ENCODE peak calls at places on chromosomes 16 and 17, in eight cellular contexts. One of them, this sample, is unnamed.

GRCh38 chr17:7330099-7331015 is 1.2 kb upstream of the NEURL4 start:
- DNase-seq in AG04449: no peak
- DNase-seq in AG10803: peak; percentile 67
- DNase-seq in A549: peak; percentile 100
- DNase-seq in hepatic stellate cell: peak; percentile 97
- DNase-seq in adipocyte: peak; percentile 88
- DNase-seq in tibial nerve: peak; percentile 54
- DNase-seq in WERI-Rb-1: peak; percentile 87
- DNase-seq in this sample: no peak

GRCh38 chr16:68086860-68087268 is 1.7 kb downstream of the NFATC3 start:
- DNase-seq in tibial nerve: no peak
- DNase-seq in WERI-Rb-1: no peak
- DNase-seq in A549: no peak
- DNase-seq in hepatic stellate cell: no peak
- DNase-seq in AG10803: no peak
- DNase-seq in adipocyte: no peak
- DNase-seq in AG04449: no peak
- DNase-seq in this sample: no peak

GRCh38 chr16:11742041-11742535 is 569 bp downstream of the TXNDC11 start:
- DNase-seq in hepatic stellate cell: peak; percentile 20
- DNase-seq in tibial nerve: peak; percentile 15
- DNase-seq in AG10803: no peak
- DNase-seq in AG04449: no peak
- DNase-seq in A549: peak; percentile 25
- DNase-seq in adipocyte: no peak
- DNase-seq in WERI-Rb-1: peak; percentile 25
- DNase-seq in this sample: no peak

GRCh38 chr17:50559674-50560184 is 786 bp upstream of the CACNA1G start:
- DNase-seq in adipocyte: peak; percentile 77
- DNase-seq in AG10803: peak; percentile 43
- DNase-seq in hepatic stellate cell: no peak
- DNase-seq in tibial nerve: no peak
- DNase-seq in AG04449: no peak
- DNase-seq in A549: peak; percentile 95
- DNase-seq in WERI-Rb-1: peak; percentile 99
- DNase-seq in this sample: peak; percentile 38

GRCh38 chr16:3036726-3037315 is at the start of gene BICDL2:
- DNase-seq in hepatic stellate cell: no peak
- DNase-seq in AG04449: no peak
- DNase-seq in adipocyte: no peak
- DNase-seq in A549: no peak
- DNase-seq in WERI-Rb-1: no peak
- DNase-seq in tibial nerve: no peak
- DNase-seq in AG10803: no peak
- DNase-seq in this sample: no peak

GRCh38 chr16:27367463-27368357 is 34.3 kb upstream of the IL21R start:
- DNase-seq in adipocyte: peak; percentile 78
- DNase-seq in A549: peak; percentile 87
- DNase-seq in AG04449: no peak
- DNase-seq in hepatic stellate cell: peak; percentile 93
- DNase-seq in AG10803: peak; percentile 71
- DNase-seq in tibial nerve: peak; percentile 53
- DNase-seq in WERI-Rb-1: peak; percentile 85
- DNase-seq in this sample: peak; percentile 53

GRCh38 chr17:35713069-35713728 is 18.2 kb upstream of the RASL10B start:
- DNase-seq in tibial nerve: no peak
- DNase-seq in WERI-Rb-1: peak; percentile 76
- DNase-seq in A549: no peak
- DNase-seq in adipocyte: peak; percentile 80
- DNase-seq in AG10803: peak; percentile 97
- DNase-seq in AG04449: peak; percentile 90
- DNase-seq in hepatic stellate cell: peak; percentile 63
- DNase-seq in this sample: peak; percentile 62

GRCh38 chr16:81136331-81137011 is 40.3 kb upstream of the GCSH start:
- DNase-seq in AG04449: no peak
- DNase-seq in AG10803: no peak
- DNase-seq in tibial nerve: no peak
- DNase-seq in WERI-Rb-1: no peak
- DNase-seq in adipocyte: no peak
- DNase-seq in A549: no peak
- DNase-seq in hepatic stellate cell: no peak
- DNase-seq in this sample: no peak

GRCh38 chr17:61904094-61904710 is 23.6 kb downstream of the INTS2 start:
- DNase-seq in hepatic stellate cell: peak; percentile 24
- DNase-seq in adipocyte: no peak
- DNase-seq in WERI-Rb-1: no peak
- DNase-seq in AG04449: no peak
- DNase-seq in A549: no peak
- DNase-seq in AG10803: no peak
- DNase-seq in tibial nerve: no peak
- DNase-seq in this sample: no peak

GRCh38 chr17:49676276-49676868 is 1.5 kb downstream of the SPOP start:
- DNase-seq in AG10803: peak; percentile 57
- DNase-seq in tibial nerve: no peak
- DNase-seq in AG04449: no peak
- DNase-seq in hepatic stellate cell: peak; percentile 58
- DNase-seq in adipocyte: peak; percentile 41
- DNase-seq in WERI-Rb-1: no peak
- DNase-seq in A549: no peak
- DNase-seq in this sample: no peak

GRCh38 chr17:44362964-44363612 is 565 bp downstream of the FAM171A2 start:
- DNase-seq in tibial nerve: no peak
- DNase-seq in hepatic stellate cell: peak; percentile 52
- DNase-seq in WERI-Rb-1: peak; percentile 60
- DNase-seq in AG04449: no peak
- DNase-seq in AG10803: no peak
- DNase-seq in adipocyte: peak; percentile 53
- DNase-seq in A549: peak; percentile 68
- DNase-seq in this sample: no peak

GRCh38 chr17:78144146-78144719 is 2.0 kb upstream of the C17orf99 start:
- DNase-seq in WERI-Rb-1: no peak
- DNase-seq in tibial nerve: peak; percentile 76
- DNase-seq in AG04449: no peak
- DNase-seq in hepatic stellate cell: peak; percentile 71
- DNase-seq in A549: no peak
- DNase-seq in AG10803: peak; percentile 38
- DNase-seq in adipocyte: peak; percentile 71
- DNase-seq in this sample: no peak

GRCh38 chr17:38341035-38341721 is 2.6 kb downstream of the GPR179 start:
- DNase-seq in AG04449: no peak
- DNase-seq in hepatic stellate cell: no peak
- DNase-seq in adipocyte: peak; percentile 46
- DNase-seq in WERI-Rb-1: no peak
- DNase-seq in A549: no peak
- DNase-seq in AG10803: no peak
- DNase-seq in tibial nerve: peak; percentile 43
- DNase-seq in this sample: no peak

GRCh38 chr17:2195729-2196128 is 107.9 kb downstream of the SMG6 start:
- DNase-seq in adipocyte: peak; percentile 63
- DNase-seq in AG04449: no peak
- DNase-seq in hepatic stellate cell: no peak
- DNase-seq in A549: no peak
- DNase-seq in WERI-Rb-1: no peak
- DNase-seq in AG10803: peak; percentile 61
- DNase-seq in tibial nerve: no peak
- DNase-seq in this sample: no peak

GRCh38 chr16:4915226-4915761 is 21.7 kb downstream of the PPL start:
- DNase-seq in hepatic stellate cell: peak; percentile 63
- DNase-seq in WERI-Rb-1: no peak
- DNase-seq in tibial nerve: no peak
- DNase-seq in AG04449: peak; percentile 70
- DNase-seq in AG10803: peak; percentile 89
- DNase-seq in A549: no peak
- DNase-seq in adipocyte: peak; percentile 81
- DNase-seq in this sample: no peak

GRCh38 chr17:69596141-69596540 is 181.6 kb downstream of the MAP2K6 start:
- DNase-seq in WERI-Rb-1: no peak
- DNase-seq in adipocyte: no peak
- DNase-seq in tibial nerve: no peak
- DNase-seq in AG04449: no peak
- DNase-seq in hepatic stellate cell: no peak
- DNase-seq in A549: no peak
- DNase-seq in AG10803: no peak
- DNase-seq in this sample: no peak

GRCh38 chr16:11564046-11564926 is 22.4 kb downstream of the LITAF start:
- DNase-seq in A549: no peak
- DNase-seq in AG04449: no peak
- DNase-seq in adipocyte: no peak
- DNase-seq in AG10803: no peak
- DNase-seq in WERI-Rb-1: no peak
- DNase-seq in hepatic stellate cell: no peak
- DNase-seq in tibial nerve: no peak
- DNase-seq in this sample: no peak

GRCh38 chr17:14464741-14465140 is 163.9 kb downstream of the HS3ST3B1 start:
- DNase-seq in AG10803: peak; percentile 85
- DNase-seq in WERI-Rb-1: no peak
- DNase-seq in AG04449: peak; percentile 46
- DNase-seq in adipocyte: peak; percentile 88
- DNase-seq in A549: no peak
- DNase-seq in hepatic stellate cell: no peak
- DNase-seq in tibial nerve: no peak
- DNase-seq in this sample: no peak

GRCh38 chr17:21081967-21082366 is 39.2 kb upstream of the USP22 start:
- DNase-seq in WERI-Rb-1: no peak
- DNase-seq in adipocyte: no peak
- DNase-seq in AG04449: no peak
- DNase-seq in hepatic stellate cell: no peak
- DNase-seq in AG10803: no peak
- DNase-seq in A549: no peak
- DNase-seq in tibial nerve: no peak
- DNase-seq in this sample: no peak